ENCODE peak calls at places on chromosomes 6 and 20, in nine cellular contexts. D is fibroblast of mammary gland; T is stromal cell of bone marrow; Z is HTR-8/SVneo; Y is effector CD4-positive, alpha-beta T cell; B is lung microvascular endothelial cell; X is hepatocyte; Q is HT1080; E is left ventricle myocardium inferior. W is an unnamed sample.

GRCh38 chr20:12762725-12763124 is 246.0 kb upstream of the SPTLC3 start:
- DNase-seq in B (no peak), D (no peak), Z (no peak), T (no peak), X (no peak), Q (peak; percentile 3), Y (no peak), E (peak; percentile 15), W (no peak)

GRCh38 chr6:16804007-16804303 is 42.7 kb upstream of the ATXN1 start:
- DNase-seq in B (no peak), Q (no peak), X (no peak), E (no peak), Y (no peak), Z (no peak), T (no peak), D (no peak), W (peak; percentile 15)

GRCh38 chr20:24634855-24635254 is 165.4 kb downstream of the SYNDIG1 start:
- DNase-seq in Y (no peak), D (peak; percentile 90), Q (peak; percentile 90), Z (peak; percentile 81), B (no peak), T (peak; percentile 75), E (no peak), X (peak; percentile 68), W (peak; percentile 24)

GRCh38 chr6:74066168-74066871 is 370.3 kb downstream of the CD109 start:
- DNase-seq in T (no peak), Y (no peak), E (no peak), B (no peak), D (peak; percentile 36), Z (no peak), Q (peak; percentile 19), X (no peak), W (no peak)

GRCh38 chr6:129849456-129849855 is 11.7 kb downstream of the TMEM244 start:
- DNase-seq in Y (no peak), Z (no peak), X (no peak), D (peak; percentile 96), Q (peak; percentile 70), B (peak; percentile 62), E (no peak), T (no peak), W (no peak)

GRCh38 chr6:144344651-144345050 is 59.5 kb downstream of the UTRN start:
- DNase-seq in B (no peak), D (no peak), Z (no peak), E (no peak), Y (no peak), X (no peak), Q (no peak), T (no peak), W (no peak)

GRCh38 chr20:10495173-10495572 is 60.1 kb downstream of the SLX4IP start:
- DNase-seq in Q (no peak), D (no peak), Y (no peak), E (no peak), T (no peak), X (no peak), Z (no peak), B (no peak), W (no peak)

GRCh38 chr20:49230575-49231211 is 11.5 kb downstream of the DDX27 start:
- DNase-seq in D (no peak), X (no peak), Y (no peak), Q (no peak), Z (peak; percentile 54), E (peak; percentile 36), B (no peak), T (no peak), W (no peak)

GRCh38 chr6:76250666-76251065 is 178.2 kb upstream of the IMPG1 start:
- DNase-seq in Z (no peak), D (no peak), T (no peak), Q (peak; percentile 26), E (no peak), Y (no peak), X (no peak), B (no peak), W (no peak)

GRCh38 chr6:143806282-143807102 is 36.6 kb upstream of the LTV1 start:
- DNase-seq in X (peak; percentile 29), Z (no peak), B (no peak), E (no peak), T (peak; percentile 40), D (peak; percentile 86), Y (no peak), Q (peak; percentile 74), W (no peak)

GRCh38 chr6:114101255-114101654 is 130.3 kb upstream of the HDAC2 start:
- DNase-seq in Y (no peak), Z (no peak), T (no peak), X (no peak), Q (no peak), B (no peak), D (no peak), E (no peak), W (no peak)

GRCh38 chr20:11453430-11453829 is 464.3 kb upstream of the BTBD3 start:
- DNase-seq in B (peak; percentile 14), T (no peak), X (no peak), Y (no peak), Q (peak; percentile 65), D (peak; percentile 77), E (no peak), Z (peak; percentile 10), W (no peak)

GRCh38 chr6:156423829-156424228 is 353.3 kb upstream of the ARID1B start:
- DNase-seq in T (no peak), E (no peak), D (no peak), Z (no peak), Q (no peak), X (no peak), B (no peak), Y (no peak), W (no peak)

GRCh38 chr6:162058281-162058875 is 669.2 kb downstream of the PRKN start:
- DNase-seq in T (no peak), E (peak; percentile 49), D (peak; percentile 4), Y (no peak), B (no peak), X (peak; percentile 82), Z (no peak), Q (peak; percentile 56), W (no peak)

GRCh38 chr6:87351583-87351982 is 7.0 kb downstream of the C6orf163 start:
- DNase-seq in X (no peak), Z (no peak), T (no peak), Y (no peak), Q (no peak), B (no peak), E (no peak), D (no peak), W (no peak)

GRCh38 chr6:163860194-163861081 is 445.9 kb downstream of the QKI start:
- DNase-seq in T (peak; percentile 17), E (peak; percentile 31), X (peak; percentile 16), B (peak; percentile 8), D (peak; percentile 50), Y (no peak), Z (peak; percentile 23), Q (peak; percentile 25), W (no peak)

W was measured in COR-L47.